ENCODE peak calls at places on chromosome 10, in ten cellular contexts. One of them, this sample, is unnamed.

GRCh38 chr10:116866987-116867595 is 17.8 kb downstream of the ENO4 start:
- DNase-seq in fibroblast of lung: peak; percentile 59
- DNase-seq in cardiac muscle cell: no peak
- DNase-seq in activated naive CD4-positive, alpha-beta T cell treated with Interleukin-2 at 50 U/mL for 16 hours: no peak
- DNase-seq in kidney tubule cell: peak; percentile 56
- DNase-seq in spleen: no peak
- DNase-seq in stimulated activated CD4-positive, alpha-beta T cell treated with anti-CD3 and anti-CD28 coated beads, Interleukin-2, amount 100 ng/mL, for 48 hours: no peak
- DNase-seq in nucleus accumbens: no peak
- DNase-seq in activated CD4-positive, alpha-beta memory T cell treated with anti-CD3 and anti-CD28 coated beads for 36 hours: no peak
- DNase-seq in HCEC 1CT: peak; percentile 29
- DNase-seq in this sample: no peak

GRCh38 chr10:119786117-119786769 is 60.4 kb downstream of the INPP5F start:
- DNase-seq in fibroblast of lung: peak; percentile 91
- DNase-seq in cardiac muscle cell: peak; percentile 61
- DNase-seq in activated naive CD4-positive, alpha-beta T cell treated with Interleukin-2 at 50 U/mL for 16 hours: no peak
- DNase-seq in kidney tubule cell: peak; percentile 3
- DNase-seq in spleen: no peak
- DNase-seq in stimulated activated CD4-positive, alpha-beta T cell treated with anti-CD3 and anti-CD28 coated beads, Interleukin-2, amount 100 ng/mL, for 48 hours: no peak
- DNase-seq in nucleus accumbens: no peak
- DNase-seq in activated CD4-positive, alpha-beta memory T cell treated with anti-CD3 and anti-CD28 coated beads for 36 hours: no peak
- DNase-seq in HCEC 1CT: no peak
- DNase-seq in this sample: peak; percentile 55

GRCh38 chr10:90227259-90227658 is 525.9 kb downstream of the KIF20B start:
- DNase-seq in fibroblast of lung: peak; percentile 100
- DNase-seq in cardiac muscle cell: no peak
- DNase-seq in activated naive CD4-positive, alpha-beta T cell treated with Interleukin-2 at 50 U/mL for 16 hours: no peak
- DNase-seq in kidney tubule cell: peak; percentile 77
- DNase-seq in spleen: no peak
- DNase-seq in stimulated activated CD4-positive, alpha-beta T cell treated with anti-CD3 and anti-CD28 coated beads, Interleukin-2, amount 100 ng/mL, for 48 hours: peak; percentile 8
- DNase-seq in nucleus accumbens: peak; percentile 1
- DNase-seq in activated CD4-positive, alpha-beta memory T cell treated with anti-CD3 and anti-CD28 coated beads for 36 hours: peak; percentile 47
- DNase-seq in HCEC 1CT: peak; percentile 87
- DNase-seq in this sample: peak; percentile 97

GRCh38 chr10:129332476-129332875 is 134.6 kb upstream of the MGMT start:
- DNase-seq in fibroblast of lung: no peak
- DNase-seq in cardiac muscle cell: peak; percentile 43
- DNase-seq in activated naive CD4-positive, alpha-beta T cell treated with Interleukin-2 at 50 U/mL for 16 hours: no peak
- DNase-seq in kidney tubule cell: peak; percentile 34
- DNase-seq in spleen: no peak
- DNase-seq in stimulated activated CD4-positive, alpha-beta T cell treated with anti-CD3 and anti-CD28 coated beads, Interleukin-2, amount 100 ng/mL, for 48 hours: no peak
- DNase-seq in nucleus accumbens: no peak
- DNase-seq in activated CD4-positive, alpha-beta memory T cell treated with anti-CD3 and anti-CD28 coated beads for 36 hours: peak; percentile 22
- DNase-seq in HCEC 1CT: no peak
- DNase-seq in this sample: peak; percentile 7

GRCh38 chr10:117320050-117320665 is 55.1 kb downstream of the PDZD8 start:
- DNase-seq in fibroblast of lung: no peak
- DNase-seq in cardiac muscle cell: peak; percentile 46
- DNase-seq in activated naive CD4-positive, alpha-beta T cell treated with Interleukin-2 at 50 U/mL for 16 hours: no peak
- DNase-seq in kidney tubule cell: peak; percentile 35
- DNase-seq in spleen: no peak
- DNase-seq in stimulated activated CD4-positive, alpha-beta T cell treated with anti-CD3 and anti-CD28 coated beads, Interleukin-2, amount 100 ng/mL, for 48 hours: no peak
- DNase-seq in nucleus accumbens: no peak
- DNase-seq in activated CD4-positive, alpha-beta memory T cell treated with anti-CD3 and anti-CD28 coated beads for 36 hours: no peak
- DNase-seq in HCEC 1CT: peak; percentile 22
- DNase-seq in this sample: peak; percentile 33

GRCh38 chr10:96703358-96703757 is 17.0 kb downstream of the PIK3AP1 start:
- DNase-seq in fibroblast of lung: no peak
- DNase-seq in cardiac muscle cell: no peak
- DNase-seq in activated naive CD4-positive, alpha-beta T cell treated with Interleukin-2 at 50 U/mL for 16 hours: no peak
- DNase-seq in kidney tubule cell: no peak
- DNase-seq in spleen: no peak
- DNase-seq in stimulated activated CD4-positive, alpha-beta T cell treated with anti-CD3 and anti-CD28 coated beads, Interleukin-2, amount 100 ng/mL, for 48 hours: no peak
- DNase-seq in nucleus accumbens: no peak
- DNase-seq in activated CD4-positive, alpha-beta memory T cell treated with anti-CD3 and anti-CD28 coated beads for 36 hours: no peak
- DNase-seq in HCEC 1CT: no peak
- DNase-seq in this sample: no peak

GRCh38 chr10:28177944-28178637 is 124.8 kb downstream of the MPP7 start:
- DNase-seq in fibroblast of lung: peak; percentile 38
- DNase-seq in cardiac muscle cell: no peak
- DNase-seq in activated naive CD4-positive, alpha-beta T cell treated with Interleukin-2 at 50 U/mL for 16 hours: peak; percentile 3
- DNase-seq in kidney tubule cell: peak; percentile 33
- DNase-seq in spleen: no peak
- DNase-seq in stimulated activated CD4-positive, alpha-beta T cell treated with anti-CD3 and anti-CD28 coated beads, Interleukin-2, amount 100 ng/mL, for 48 hours: no peak
- DNase-seq in nucleus accumbens: no peak
- DNase-seq in activated CD4-positive, alpha-beta memory T cell treated with anti-CD3 and anti-CD28 coated beads for 36 hours: peak; percentile 24
- DNase-seq in HCEC 1CT: no peak
- DNase-seq in this sample: peak; percentile 7

GRCh38 chr10:131071721-131072120 is 239.8 kb downstream of the TCERG1L start:
- DNase-seq in fibroblast of lung: no peak
- DNase-seq in cardiac muscle cell: no peak
- DNase-seq in activated naive CD4-positive, alpha-beta T cell treated with Interleukin-2 at 50 U/mL for 16 hours: no peak
- DNase-seq in kidney tubule cell: no peak
- DNase-seq in spleen: peak; percentile 45
- DNase-seq in stimulated activated CD4-positive, alpha-beta T cell treated with anti-CD3 and anti-CD28 coated beads, Interleukin-2, amount 100 ng/mL, for 48 hours: no peak
- DNase-seq in nucleus accumbens: no peak
- DNase-seq in activated CD4-positive, alpha-beta memory T cell treated with anti-CD3 and anti-CD28 coated beads for 36 hours: no peak
- DNase-seq in HCEC 1CT: no peak
- DNase-seq in this sample: no peak

GRCh38 chr10:99370993-99371392 is 41.8 kb downstream of the CNNM1 start:
- DNase-seq in fibroblast of lung: no peak
- DNase-seq in cardiac muscle cell: peak; percentile 71
- DNase-seq in activated naive CD4-positive, alpha-beta T cell treated with Interleukin-2 at 50 U/mL for 16 hours: no peak
- DNase-seq in kidney tubule cell: peak; percentile 60
- DNase-seq in spleen: no peak
- DNase-seq in stimulated activated CD4-positive, alpha-beta T cell treated with anti-CD3 and anti-CD28 coated beads, Interleukin-2, amount 100 ng/mL, for 48 hours: no peak
- DNase-seq in nucleus accumbens: no peak
- DNase-seq in activated CD4-positive, alpha-beta memory T cell treated with anti-CD3 and anti-CD28 coated beads for 36 hours: no peak
- DNase-seq in HCEC 1CT: peak; percentile 54
- DNase-seq in this sample: peak; percentile 53

GRCh38 chr10:133151528-133151927 is 8.5 kb upstream of the KNDC1 start:
- DNase-seq in fibroblast of lung: no peak
- DNase-seq in cardiac muscle cell: no peak
- DNase-seq in activated naive CD4-positive, alpha-beta T cell treated with Interleukin-2 at 50 U/mL for 16 hours: no peak
- DNase-seq in kidney tubule cell: peak; percentile 35
- DNase-seq in spleen: no peak
- DNase-seq in stimulated activated CD4-positive, alpha-beta T cell treated with anti-CD3 and anti-CD28 coated beads, Interleukin-2, amount 100 ng/mL, for 48 hours: no peak
- DNase-seq in nucleus accumbens: no peak
- DNase-seq in activated CD4-positive, alpha-beta memory T cell treated with anti-CD3 and anti-CD28 coated beads for 36 hours: no peak
- DNase-seq in HCEC 1CT: no peak
- DNase-seq in this sample: no peak

GRCh38 chr10:78964952-78965633 is 103.7 kb upstream of the ZMIZ1 start:
- DNase-seq in fibroblast of lung: peak; percentile 76
- DNase-seq in cardiac muscle cell: peak; percentile 70
- DNase-seq in activated naive CD4-positive, alpha-beta T cell treated with Interleukin-2 at 50 U/mL for 16 hours: no peak
- DNase-seq in kidney tubule cell: peak; percentile 96
- DNase-seq in spleen: no peak
- DNase-seq in stimulated activated CD4-positive, alpha-beta T cell treated with anti-CD3 and anti-CD28 coated beads, Interleukin-2, amount 100 ng/mL, for 48 hours: no peak
- DNase-seq in nucleus accumbens: peak; percentile 21
- DNase-seq in activated CD4-positive, alpha-beta memory T cell treated with anti-CD3 and anti-CD28 coated beads for 36 hours: no peak
- DNase-seq in HCEC 1CT: no peak
- DNase-seq in this sample: peak; percentile 91